ENCODE peak calls at places on chromosomes 16 and 17, in eight cellular contexts. G, H, E, V, W, P, Y and U are unnamed samples.

GRCh38 chr16:59993101-59993500 is 1259.0 kb upstream of the GOT2 start:
- DNase-seq in H (no peak), P (no peak), E (no peak), V (no peak), G (no peak), Y (no peak), W (no peak), U (no peak)

GRCh38 chr17:73643012-73643845 is 1.0 kb downstream of the SDK2 start:
- DNase-seq in E (no peak), P (no peak), Y (no peak), V (peak), G (no peak), H (no peak), W (no peak), U (no peak)

GRCh38 chr17:40556884-40557414 is 8.3 kb downstream of the CCR7 start:
- DNase-seq in V (no peak), P (no peak), E (peak), W (no peak), G (no peak), Y (peak), H (no peak), U (no peak)

GRCh38 chr17:1108560-1108809 is 71.3 kb downstream of the ABR start:
- DNase-seq in V (peak), E (peak), P (no peak), Y (no peak), G (peak), H (no peak), W (no peak), U (no peak)

GRCh38 chr17:58387834-58388233 is 29.5 kb downstream of the RNF43 start:
- DNase-seq in G (no peak), W (no peak), E (no peak), V (no peak), H (no peak), Y (no peak), P (peak), U (no peak)

GRCh38 chr17:33701910-33702309 is 408.8 kb upstream of the ASIC2 start:
- DNase-seq in Y (no peak), H (no peak), P (no peak), V (no peak), W (no peak), G (no peak), E (no peak), U (no peak)

GRCh38 chr16:81170824-81171223 is 67.7 kb upstream of the BCO1 start:
- DNase-seq in W (no peak), H (no peak), E (no peak), P (no peak), Y (no peak), V (no peak), G (no peak), U (no peak)

GRCh38 chr16:57380671-57381462 is 8.6 kb downstream of the CX3CL1 start:
- DNase-seq in Y (no peak), V (no peak), G (no peak), P (no peak), H (no peak), E (peak), W (no peak), U (no peak)

GRCh38 chr17:8091033-8091687 is 3.6 kb upstream of the ALOX12B start:
- DNase-seq in P (no peak), G (no peak), V (no peak), H (no peak), W (no peak), E (no peak), Y (no peak), U (no peak)

GRCh38 chr16:49003022-49003421 is 278.6 kb downstream of the CBLN1 start:
- DNase-seq in H (no peak), Y (peak), V (no peak), P (no peak), W (no peak), G (no peak), E (no peak), U (no peak)

GRCh38 chr17:72602517-72603345 is 481.9 kb downstream of the SOX9 start:
- DNase-seq in H (peak), G (no peak), W (peak), Y (no peak), V (peak), E (no peak), P (no peak), U (no peak)

GRCh38 chr17:40176409-40177110 is 710 bp upstream of the RAPGEFL1 start:
- DNase-seq in G (no peak), Y (no peak), E (no peak), W (no peak), P (no peak), V (peak), H (no peak), U (no peak)

GRCh38 chr17:31595076-31595475 is 203.6 kb downstream of the RAB11FIP4 start:
- DNase-seq in E (no peak), P (no peak), H (no peak), W (no peak), G (no peak), Y (peak), V (peak), U (no peak)

GRCh38 chr16:75060708-75061107 is 55.9 kb downstream of the LDHD start:
- DNase-seq in P (no peak), G (no peak), H (no peak), Y (no peak), W (no peak), E (no peak), V (no peak), U (no peak)

GRCh38 chr17:72419866-72420774 is 299.3 kb downstream of the SOX9 start:
- DNase-seq in H (no peak), E (no peak), G (no peak), P (no peak), Y (no peak), V (no peak), W (no peak), U (no peak)

GRCh38 chr17:44079877-44080821 is 9.6 kb downstream of the G6PC3 start:
- DNase-seq in P (no peak), V (no peak), W (no peak), H (no peak), Y (no peak), E (no peak), G (no peak), U (no peak)

GRCh38 chr16:58212824-58213655 is 15.1 kb upstream of the CSNK2A2 start:
- DNase-seq in V (no peak), P (no peak), G (no peak), H (no peak), Y (no peak), E (no peak), W (no peak), U (no peak)

GRCh38 chr17:1180958-1181768 is 1.4 kb upstream of the ABR start:
- DNase-seq in E (no peak), G (no peak), W (no peak), H (no peak), V (no peak), P (no peak), Y (no peak), U (no peak)

GRCh38 chr17:82228278-82228841 is 482 bp upstream of the SLC16A3 start:
- DNase-seq in G (peak), E (no peak), W (peak), H (no peak), V (no peak), P (peak), Y (no peak), U (no peak)

GRCh38 chr16:17076121-17076757 is 394.5 kb downstream of the XYLT1 start:
- DNase-seq in P (no peak), W (no peak), E (no peak), G (no peak), Y (no peak), H (no peak), V (no peak), U (no peak)

GRCh38 chr16:11666108-11667055 is 1.9 kb upstream of the SNN start:
- DNase-seq in H (no peak), P (no peak), V (peak), G (no peak), Y (no peak), E (no peak), W (no peak), U (no peak)

DNA sequence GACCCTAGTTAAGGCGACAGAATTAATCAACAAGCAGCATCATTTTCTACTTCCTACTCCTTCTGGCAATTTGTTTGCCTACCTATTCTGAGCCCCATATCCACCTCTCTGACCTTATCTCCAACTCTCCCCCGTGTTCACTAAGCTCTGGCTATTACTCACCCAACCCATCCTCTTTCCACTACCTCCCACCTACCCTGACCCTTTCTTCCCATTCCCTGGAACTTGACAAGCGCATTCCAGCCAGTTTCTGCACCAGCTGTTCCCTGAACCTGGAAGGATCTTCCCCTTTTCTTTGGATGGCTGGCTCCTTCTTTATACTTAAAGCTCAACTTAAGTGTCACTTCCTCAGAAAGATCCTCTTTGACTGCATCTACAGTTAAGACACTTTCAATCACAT is 2.3 kb downstream of the DCUN1D3 start:
- DNase-seq in W (no peak), P (no peak), E (no peak), G (no peak), Y (no peak), V (no peak), H (no peak), U (no peak)
- H3K4me3 ChIP-seq in W (peak), P (no peak), E (no peak), G (no peak), Y (peak), V (no peak), H (no peak), U (peak)

GRCh38 chr16:31008154-31008950 is 2.1 kb downstream of the STX1B start:
- DNase-seq in Y (no peak), H (no peak), G (no peak), P (no peak), W (peak), V (peak), E (no peak), U (peak)
- H3K4me3 ChIP-seq in Y (no peak), H (no peak), G (no peak), P (no peak), W (no peak), V (no peak), E (no peak), U (no peak)

GRCh38 chr17:75034236-75034908 is 12.4 kb downstream of the ATP5PD start:
- DNase-seq in Y (peak), W (peak), P (peak), G (peak), H (peak), E (peak), V (peak), U (peak)

GRCh38 chr17:75032896-75033294 is 13.9 kb downstream of the ATP5PD start:
- DNase-seq in V (no peak), G (no peak), W (peak), H (no peak), P (no peak), E (peak), Y (no peak), U (no peak)

GRCh38 chr17:75033346-75034235 is 13.2 kb downstream of the ATP5PD start:
- DNase-seq in P (peak), E (peak), V (peak), H (peak), W (peak), Y (peak), G (peak), U (peak)

GRCh38 chr17:75039238-75039637 is 7.5 kb downstream of the ATP5PD start:
- DNase-seq in W (no peak), P (no peak), E (no peak), G (no peak), Y (no peak), H (no peak), V (no peak), U (no peak)

GRCh38 chr17:75036643-75037268 is 10.0 kb downstream of the ATP5PD start:
- DNase-seq in P (peak), G (peak), H (peak), V (no peak), Y (peak), W (peak), E (peak), U (peak)
- H3K4me3 ChIP-seq in P (peak), G (peak), H (no peak), V (no peak), Y (peak), W (no peak), E (no peak), U (no peak)

GRCh38 chr17:77907497-77908120 is 50.9 kb upstream of the TNRC6C start:
- DNase-seq in P (no peak), G (no peak), E (peak), W (no peak), Y (no peak), H (no peak), V (no peak), U (no peak)

GRCh38 chr17:77906377-77906871 is 52.1 kb upstream of the TNRC6C start:
- DNase-seq in G (no peak), Y (no peak), E (peak), P (no peak), V (no peak), W (no peak), H (no peak), U (no peak)

GRCh38 chr17:77908501-77908900 is 50.0 kb upstream of the TNRC6C start:
- DNase-seq in W (no peak), E (no peak), P (no peak), Y (no peak), V (no peak), H (no peak), G (no peak), U (no peak)

GRCh38 chr17:77909816-77910215 is 48.7 kb upstream of the TNRC6C start:
- DNase-seq in W (no peak), H (no peak), G (no peak), P (no peak), V (no peak), E (no peak), Y (no peak), U (no peak)

GRCh38 chr17:77909236-77909635 is 49.3 kb upstream of the TNRC6C start:
- DNase-seq in H (no peak), E (peak), W (no peak), V (no peak), G (no peak), P (no peak), Y (peak), U (no peak)
- H3K4me3 ChIP-seq in H (no peak), E (no peak), W (no peak), V (no peak), G (no peak), P (no peak), Y (peak), U (no peak)

DNA sequence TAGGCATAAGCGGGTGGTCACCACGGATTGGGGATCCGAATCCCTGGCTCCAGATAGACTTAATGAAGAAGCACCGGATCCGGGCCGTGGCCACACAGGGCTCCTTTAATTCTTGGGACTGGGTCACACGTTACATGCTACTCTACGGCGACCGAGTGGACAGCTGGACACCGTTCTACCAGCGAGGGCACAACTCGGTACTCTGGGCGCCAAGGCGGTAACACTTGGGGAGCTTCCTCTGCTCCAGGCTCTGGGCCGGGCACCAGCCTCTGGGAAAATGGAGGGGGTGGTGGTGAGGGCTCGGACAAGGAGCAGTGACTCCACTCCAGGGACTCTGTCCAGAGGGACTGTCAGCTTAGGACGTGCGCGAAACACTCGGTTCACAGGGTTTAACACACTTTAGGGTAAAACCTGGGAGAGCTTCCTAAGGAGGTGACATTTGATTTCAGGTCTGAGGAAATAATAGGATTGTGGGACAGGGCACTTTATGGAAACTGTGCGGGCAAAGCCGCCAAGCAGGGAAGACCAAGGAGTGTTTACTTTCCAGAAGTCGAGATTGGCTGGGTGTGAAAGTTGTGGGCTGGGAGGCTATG is 1.8 kb downstream of the CNTNAP1 start:
- DNase-seq in V (no peak), E (no peak), Y (no peak), W (no peak), P (no peak), G (no peak), H (no peak), U (no peak)
- H3K4me3 ChIP-seq in V (no peak), E (peak), Y (peak), W (peak), P (no peak), G (no peak), H (peak), U (peak)

GRCh38 chr17:59848385-59848668 is 44.4 kb downstream of the TUBD1 start:
- DNase-seq in V (no peak), H (no peak), G (no peak), W (no peak), P (no peak), Y (no peak), E (no peak), U (no peak)

GRCh38 chr17:59844884-59845594 is 47.7 kb downstream of the TUBD1 start:
- DNase-seq in V (peak), W (peak), G (no peak), P (no peak), H (no peak), Y (no peak), E (no peak), U (no peak)

GRCh38 chr17:59848778-59849177 is 44.0 kb downstream of the TUBD1 start:
- DNase-seq in V (peak), Y (no peak), W (peak), E (no peak), P (no peak), H (peak), G (no peak), U (peak)

GRCh38 chr17:59845595-59846390 is 47.0 kb downstream of the TUBD1 start:
- DNase-seq in W (peak), Y (no peak), G (no peak), P (no peak), V (peak), H (peak), E (no peak), U (peak)

GRCh38 chr17:59846391-59847165 is 46.2 kb downstream of the TUBD1 start:
- DNase-seq in W (peak), E (peak), Y (no peak), V (peak), H (peak), P (no peak), G (no peak), U (no peak)
- H3K4me3 ChIP-seq in W (no peak), E (peak), Y (peak), V (no peak), H (no peak), P (no peak), G (no peak), U (no peak)